ENCODE peak calls at places on chromosome 18, in seven cellular contexts. K is psoas muscle, Z is pancreas, H is IMR-90, T is endodermal cell, V is uterus, O is brain microvascular endothelial cell. G is an unnamed sample. For H3K27me3, the result is how much of the 10 kb centered on the place peaks cover.

GRCh38 chr18:56235773-56236115 is 402.6 kb downstream of the TXNL1 start:
- DNase-seq in Z (no peak), H (no peak), T (no peak), O (no peak), V (no peak), K (no peak), G (no peak)

GRCh38 chr18:9741821-9742541 is 33.9 kb downstream of the RAB31 start:
- DNase-seq in T (peak), V (no peak), K (peak), H (no peak), Z (no peak), O (peak), G (no peak)

GRCh38 chr18:27839141-27839540 is 337.8 kb downstream of the CDH2 start:
- DNase-seq in H (peak), V (no peak), T (no peak), K (no peak), O (peak), Z (no peak), G (no peak)

GRCh38 chr18:8669571-8669970 is 35.8 kb upstream of the MTCL1 start:
- DNase-seq in Z (no peak), O (no peak), H (no peak), V (no peak), T (no peak), K (no peak), G (no peak)

GRCh38 chr18:10170375-10170774 is 256.6 kb downstream of the VAPA start:
- DNase-seq in O (no peak), V (no peak), Z (no peak), T (no peak), H (no peak), K (no peak), G (no peak)

GRCh38 chr18:7476386-7476785 is 90.7 kb upstream of the PTPRM start:
- DNase-seq in K (no peak), H (no peak), V (no peak), T (no peak), Z (no peak), O (no peak), G (no peak)

GRCh38 chr18:10234912-10235439 is 219.5 kb upstream of the APCDD1 start:
- DNase-seq in K (no peak), V (peak), H (peak), T (no peak), O (peak), Z (no peak), G (no peak)

GRCh38 chr18:1648715-1649114 is 744.0 kb downstream of the ADCYAP1 start:
- DNase-seq in V (no peak), H (no peak), Z (no peak), T (no peak), O (no peak), K (no peak), G (no peak)

GRCh38 chr18:38459595-38459994 is 894.0 kb upstream of the CELF4 start:
- DNase-seq in H (no peak), O (no peak), T (no peak), K (no peak), Z (no peak), V (no peak), G (no peak)

GRCh38 chr18:62637807-62638687 is 77.3 kb upstream of the PHLPP1 start:
- DNase-seq in K (no peak), V (no peak), Z (peak), H (peak), O (peak), T (peak), G (peak)

GRCh38 chr18:57211776-57212175 is 64.9 kb downstream of the BOD1L2 start:
- DNase-seq in K (no peak), T (no peak), H (no peak), V (no peak), O (no peak), Z (no peak), G (no peak)

GRCh38 chr18:55588001-55588875 is at the start of gene TCF4:
- DNase-seq in Z (peak), H (peak), T (peak), O (peak), V (peak), K (peak), G (peak)

GRCh38 chr18:50871846-50872245 is 7.1 kb upstream of the ME2 start:
- DNase-seq in O (no peak), V (no peak), K (no peak), T (no peak), H (no peak), Z (no peak), G (no peak)

GRCh38 chr18:41643427-41643826 is 311.6 kb upstream of the PIK3C3 start:
- DNase-seq in H (no peak), Z (no peak), V (no peak), K (no peak), O (no peak), T (no peak), G (no peak)

GRCh38 chr18:57798713-57799373 is 4.3 kb downstream of the ATP8B1 start:
- DNase-seq in Z (no peak), H (no peak), K (no peak), O (no peak), V (no peak), T (no peak), G (no peak)

GRCh38 chr18:3590096-3590655 is 140.2 kb downstream of the TGIF1 start:
- DNase-seq in O (no peak), Z (no peak), K (no peak), T (peak), H (no peak), V (no peak), G (no peak)

GRCh38 chr18:433960-434359 is 66.5 kb downstream of the COLEC12 start:
- DNase-seq in Z (no peak), V (no peak), H (peak), O (no peak), T (no peak), K (no peak), G (no peak)

GRCh38 chr18:76405761-76406356 is 89.2 kb downstream of the ZNF516 start:
- DNase-seq in Z (peak), V (no peak), H (peak), O (peak), T (peak), K (peak), G (no peak)

GRCh38 chr18:78716581-78716980 is 263.0 kb upstream of the SALL3 start:
- DNase-seq in T (no peak), K (no peak), O (no peak), V (no peak), Z (no peak), H (no peak), G (no peak)

GRCh38 chr18:3478262-3478978 is 28.4 kb downstream of the TGIF1 start:
- DNase-seq in O (no peak), V (no peak), H (no peak), K (no peak), Z (no peak), T (no peak), G (no peak)

GRCh38 chr18:59547691-59548182 is 149.5 kb downstream of the CCBE1 start:
- DNase-seq in K (no peak), H (peak), T (peak), O (peak), Z (no peak), V (no peak), G (no peak)

GRCh38 chr18:57743008-57743407 is 60.1 kb downstream of the ATP8B1 start:
- DNase-seq in K (no peak), V (no peak), O (peak), T (no peak), H (peak), Z (no peak), G (no peak)

GRCh38 chr18:58288922-58289797 is 245.1 kb downstream of the NEDD4L start:
- DNase-seq in K (no peak), Z (no peak), H (peak), V (no peak), T (peak), O (peak), G (no peak)

GRCh38 chr18:79609841-79610281 is 69.7 kb upstream of the CTDP1 start:
- DNase-seq in V (no peak), T (no peak), O (no peak), Z (peak), H (no peak), K (peak), G (no peak)

GRCh38 chr18:46073474-46074331 is 1.6 kb upstream of the PSTPIP2 start:
- DNase-seq in Z (no peak), O (peak), V (peak), T (peak), H (peak), K (no peak), G (no peak)

GRCh38 chr18:21393986-21394385 is 152.0 kb downstream of the GREB1L start:
- DNase-seq in V (no peak), H (no peak), Z (no peak), O (no peak), K (no peak), T (no peak), G (no peak)

GRCh38 chr18:67665266-67665665 is 148.7 kb upstream of the DSEL start:
- DNase-seq in Z (no peak), K (no peak), V (no peak), H (peak), T (no peak), O (peak), G (no peak)

DNA sequence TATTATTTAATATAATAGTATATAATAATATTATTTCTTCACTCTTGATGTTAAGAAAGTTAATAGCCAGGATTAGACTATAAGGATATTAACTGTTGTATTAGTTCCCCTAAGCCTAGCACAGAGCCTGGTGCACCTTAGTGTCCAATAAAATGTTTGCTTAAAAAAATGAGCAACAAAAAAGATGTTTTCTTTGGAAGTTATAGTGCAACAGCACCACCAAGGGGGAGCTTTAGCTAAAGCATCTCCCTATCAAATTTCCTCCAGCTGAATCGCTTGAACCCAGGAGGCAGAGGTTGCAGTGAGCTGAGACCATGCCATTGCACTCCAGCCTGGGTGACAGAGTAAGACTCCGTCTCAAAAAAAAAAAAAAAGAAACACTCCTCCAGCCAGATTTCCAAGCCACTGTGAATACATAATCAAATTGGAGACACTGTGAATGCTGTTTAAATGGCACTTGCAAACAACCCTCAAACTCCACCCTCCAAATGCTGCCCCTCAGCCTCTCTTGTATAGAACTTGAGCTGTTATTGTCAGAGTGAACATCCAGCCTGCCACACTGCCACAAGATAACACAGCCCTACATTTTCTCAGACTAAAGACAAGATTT is 221.9 kb downstream of the DYM start:
- DNase-seq in O (peak), H (peak), K (no peak), V (no peak), Z (no peak), T (peak), G (no peak)
- TF ChIP-seq CTCF in O (peak), H (peak), K (peak), V (peak), Z (no peak), T (peak), G (peak)

GRCh38 chr18:47254341-47254939 is 3.0 kb upstream of the SKOR2 start:
- DNase-seq in H (peak), O (peak), K (no peak), T (peak), Z (peak), V (no peak), G (no peak)

GRCh38 chr18:47251289-47252120 is at the start of gene SKOR2:
- DNase-seq in T (peak), H (no peak), O (no peak), V (no peak), K (no peak), Z (no peak), G (no peak)

GRCh38 chr18:47250415-47251046 is 929 bp downstream of the SKOR2 start:
- DNase-seq in H (no peak), O (no peak), V (no peak), Z (no peak), K (no peak), T (peak), G (no peak)

GRCh38 chr18:47249602-47250001 is 1.9 kb downstream of the SKOR2 start:
- DNase-seq in Z (no peak), K (no peak), T (no peak), V (no peak), H (no peak), O (no peak), G (no peak)

DNA sequence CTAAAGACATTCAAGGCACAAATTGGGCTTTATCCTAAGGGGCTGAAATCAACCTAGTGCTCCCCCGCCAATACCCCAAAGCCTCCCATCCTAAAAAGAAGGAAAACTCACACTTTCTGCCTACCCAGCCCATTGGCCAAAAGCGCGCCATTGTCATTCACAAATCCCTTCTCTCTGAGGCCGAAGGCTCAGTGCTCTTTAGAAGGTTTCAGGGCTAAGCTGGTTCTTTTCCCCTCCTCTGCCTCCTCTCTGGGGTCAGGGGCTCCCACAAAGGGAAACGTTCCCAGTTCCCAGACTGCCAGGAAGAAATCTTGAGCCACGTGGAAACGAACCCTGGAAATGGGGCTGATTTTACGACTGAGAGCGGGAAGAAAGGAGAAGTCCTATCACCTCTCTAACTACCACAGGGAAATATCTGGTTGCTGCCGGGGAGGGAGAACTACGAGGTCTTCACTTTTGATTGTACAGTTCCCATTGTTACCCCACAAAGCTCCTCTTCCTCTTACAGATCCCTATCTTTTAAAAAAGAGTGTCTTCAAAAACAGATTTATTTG is 1.7 kb upstream of the SKOR2 start:
- DNase-seq in Z (no peak), O (no peak), H (no peak), T (no peak), K (no peak), V (no peak), G (no peak)
- H3K27me3 ChIP-seq in Z (under half), O (half or more), H (half or more), T (half or more), K (under half), V (under half), G (half or more)

GRCh38 chr18:25535495-25535894 is 183.5 kb upstream of the ZNF521 start:
- DNase-seq in K (no peak), H (no peak), Z (no peak), V (no peak), T (no peak), O (no peak), G (no peak)
- TF ChIP-seq CTCF in K (no peak), H (no peak), Z (no peak), V (no peak), T (no peak), O (no peak), G (no peak)

DNA sequence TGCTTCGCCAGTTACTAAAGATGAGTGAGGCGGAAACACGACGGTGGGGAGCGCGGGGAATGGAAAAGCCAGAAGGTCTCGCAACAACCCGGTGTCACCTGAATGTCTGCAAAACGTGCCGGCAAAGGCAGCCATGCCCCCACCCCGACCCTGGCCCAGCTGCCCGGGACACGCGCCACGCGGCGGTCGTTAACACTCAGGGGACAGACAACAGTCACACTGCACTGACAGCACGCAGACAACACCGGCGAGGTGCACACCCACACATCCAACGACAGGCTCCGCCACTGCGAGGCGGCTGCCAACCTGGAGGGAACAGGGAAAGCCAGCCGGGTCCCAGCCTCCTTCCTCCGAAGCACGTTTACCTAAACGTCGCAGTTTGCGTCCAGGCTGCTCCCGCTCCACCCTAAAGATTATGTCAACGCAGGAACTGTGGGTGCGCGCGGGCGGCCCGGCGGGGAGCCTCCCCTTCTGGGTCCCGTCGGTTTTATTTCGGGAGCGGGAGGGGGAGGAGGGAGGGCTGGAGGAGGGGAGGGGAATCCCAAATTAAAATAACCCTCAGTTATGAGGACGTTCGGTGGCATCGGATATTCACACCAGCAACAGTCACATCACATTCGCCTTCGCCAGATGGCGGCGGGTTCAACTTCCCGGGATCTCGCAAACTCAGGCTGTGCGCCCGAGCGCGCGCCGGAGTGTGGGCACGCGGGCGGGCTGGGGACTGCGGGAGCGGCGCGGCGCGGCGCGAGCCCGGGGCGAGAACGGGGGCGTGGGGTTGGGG is 694 bp downstream of the PTGR3 start:
- DNase-seq in O (peak), Z (peak), V (peak), K (peak), H (peak), T (peak), G (peak)
- H3K27me3 ChIP-seq in O (under half), Z (under half), V (under half), K (under half), H (under half), T (half or more), G (under half)

G was measured in CD4-positive, alpha-beta T cell.